ENCODE peak calls at places on chromosomes 2 and 18, in six cellular contexts. X is A549, J is IMR-90, U is kidney, P is endodermal cell, R is Panc1. Q is an unnamed sample.

GRCh38 chr2:20179179-20179754 is 45.7 kb downstream of the SDC1 start:
- DNase-seq in X (no peak), J (no peak), U (no peak), P (no peak), R (no peak), Q (no peak)

GRCh38 chr2:98518106-98518505 is 73.4 kb downstream of the INPP4A start:
- DNase-seq in X (peak; percentile 36), J (no peak), U (no peak), P (peak; percentile 65), R (no peak), Q (peak; percentile 68)

GRCh38 chr18:23701017-23701416 is 11.8 kb downstream of the LAMA3 start:
- DNase-seq in X (no peak), J (no peak), U (no peak), P (no peak), R (no peak), Q (no peak)

GRCh38 chr2:219019436-219019835 is 21.9 kb downstream of the CFAP65 start:
- DNase-seq in X (no peak), J (no peak), U (peak; percentile 57), P (no peak), R (no peak), Q (peak; percentile 30)

GRCh38 chr2:235669269-235669831 is 175.5 kb downstream of the AGAP1 start:
- DNase-seq in X (peak; percentile 82), J (peak; percentile 58), U (peak; percentile 82), P (peak; percentile 95), R (no peak), Q (peak; percentile 84)

GRCh38 chr2:72198532-72199241 is 51.0 kb upstream of the CYP26B1 start:
- DNase-seq in X (peak; percentile 72), J (peak; percentile 57), U (no peak), P (no peak), R (no peak), Q (no peak)

GRCh38 chr2:1613078-1613445 is 131.3 kb downstream of the PXDN start:
- DNase-seq in X (no peak), J (no peak), U (peak; percentile 37), P (no peak), R (no peak), Q (no peak)

GRCh38 chr2:97713296-97714083 is at the start of gene ZAP70:
- DNase-seq in X (no peak), J (no peak), U (peak; percentile 76), P (peak; percentile 57), R (no peak), Q (peak; percentile 56)

GRCh38 chr2:85395912-85396475 is 14.2 kb downstream of the CAPG start:
- DNase-seq in X (no peak), J (no peak), U (no peak), P (no peak), R (no peak), Q (peak; percentile 51)
- H3K27ac ChIP-seq in X (no peak overlapping the region), J (no peak overlapping the region), U (peak overlapping the region; percentile 52), P (no peak overlapping the region), R (no peak overlapping the region), Q (peak overlapping the region; percentile 75)

DNA sequence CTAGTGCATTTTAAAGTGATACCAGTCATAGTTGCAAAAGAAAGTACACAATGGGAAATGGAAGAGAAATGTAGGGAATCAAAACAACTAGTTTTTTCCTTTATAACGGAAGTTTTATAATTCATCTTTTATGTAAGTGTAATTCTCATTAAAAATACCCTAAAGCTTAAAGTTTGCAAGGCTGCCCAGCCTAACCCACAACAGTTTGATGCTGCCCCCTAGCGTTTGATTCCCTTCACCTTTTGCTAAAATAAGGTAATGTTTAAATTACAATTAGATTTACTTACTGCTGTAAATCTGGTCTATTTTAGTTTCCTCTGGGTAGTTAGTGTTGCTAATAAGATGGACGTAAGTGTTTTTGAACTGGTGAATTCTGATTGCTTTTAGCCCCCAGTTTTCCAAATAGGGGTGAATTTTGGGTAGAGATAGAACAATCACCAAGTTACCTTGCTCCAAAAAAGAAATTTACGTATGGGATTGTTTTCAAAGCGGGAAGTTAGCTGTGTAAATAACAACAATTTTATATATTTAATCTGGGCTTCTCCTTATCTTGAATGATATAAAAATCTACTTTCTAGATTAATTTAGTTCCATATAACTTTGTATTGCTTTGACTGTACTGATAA is 3.4 kb downstream of the SLC39A10 start:
- DNase-seq in X (peak; percentile 77), J (peak; percentile 82), U (no peak), P (peak; percentile 89), R (peak; percentile 48), Q (peak; percentile 75)
- H3K4me1 ChIP-seq in X (peaks cover 45% of the 10 kb centered on the region), J (peaks cover 7% of the 10 kb centered on the region), U (peaks cover 3% of the 10 kb centered on the region), P (peaks cover 6% of the 10 kb centered on the region), R (peaks cover 27% of the 10 kb centered on the region), Q (peaks cover 37% of the 10 kb centered on the region)

GRCh38 chr2:223545830-223546229 is 56.3 kb downstream of the SCG2 start:
- DNase-seq in X (no peak), J (peak; percentile 46), U (no peak), P (no peak), R (no peak), Q (no peak)

GRCh38 chr2:223545406-223545805 is 56.8 kb downstream of the SCG2 start:
- DNase-seq in X (no peak), J (no peak), U (no peak), P (no peak), R (no peak), Q (no peak)

GRCh38 chr2:223548194-223548593 is 54.0 kb downstream of the SCG2 start:
- DNase-seq in X (no peak), J (no peak), U (no peak), P (no peak), R (no peak), Q (no peak)

GRCh38 chr2:223554923-223555322 is 47.2 kb downstream of the SCG2 start:
- DNase-seq in X (no peak), J (no peak), U (no peak), P (no peak), R (no peak), Q (no peak)

GRCh38 chr2:223549215-223549614 is 52.9 kb downstream of the SCG2 start:
- DNase-seq in X (peak; percentile 65), J (peak; percentile 95), U (no peak), P (no peak), R (no peak), Q (no peak)
- H3K27ac ChIP-seq in X (peak overlapping the region; percentile 65), J (no peak overlapping the region), U (no peak overlapping the region), P (no peak overlapping the region), R (peak overlapping the region; percentile 82), Q (no peak overlapping the region)

GRCh38 chr2:234373060-234373459 is 123.8 kb downstream of the ARL4C start:
- DNase-seq in X (peak; percentile 39), J (no peak), U (no peak), P (no peak), R (no peak), Q (no peak)
- H3K4me1 ChIP-seq in X (peaks cover 74% of the 10 kb centered on the region), J (peaks cover 3% of the 10 kb centered on the region), U (no peaks in the 10 kb centered on the region), P (no peaks in the 10 kb centered on the region), R (peaks cover 54% of the 10 kb centered on the region), Q (no peaks in the 10 kb centered on the region)

DNA sequence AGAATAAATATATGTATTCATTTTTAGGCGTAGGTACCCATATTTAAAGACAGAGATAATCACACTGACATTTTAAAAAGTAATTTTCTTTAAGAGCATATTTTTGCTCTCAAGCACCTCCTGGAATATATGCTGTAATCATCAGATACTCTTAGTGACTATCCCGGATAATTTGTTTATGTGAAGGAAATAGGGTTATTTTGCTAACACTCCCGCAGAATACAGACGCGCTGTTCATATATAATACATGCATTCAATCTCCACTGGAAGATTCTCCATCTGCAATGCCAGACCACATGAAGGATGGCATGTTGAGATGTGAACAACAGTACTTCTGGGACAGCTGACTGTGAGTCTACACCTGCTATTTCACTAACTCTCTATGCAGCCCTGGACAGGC is 430.7 kb downstream of the TMX3 start:
- DNase-seq in X (no peak), J (no peak), U (no peak), P (no peak), R (no peak), Q (no peak)
- H3K27ac ChIP-seq in X (no peak overlapping the region), J (no peak overlapping the region), U (no peak overlapping the region), P (no peak overlapping the region), R (no peak overlapping the region), Q (no peak overlapping the region)

GRCh38 chr2:42052702-42053481 is 5.1 kb downstream of the PKDCC start:
- DNase-seq in X (no peak), J (peak; percentile 67), U (peak; percentile 93), P (peak; percentile 73), R (no peak), Q (no peak)

GRCh38 chr2:42053482-42053790 is 5.6 kb downstream of the PKDCC start:
- DNase-seq in X (no peak), J (no peak), U (no peak), P (no peak), R (no peak), Q (no peak)

GRCh38 chr2:42054657-42055430 is 7.0 kb downstream of the PKDCC start:
- DNase-seq in X (no peak), J (no peak), U (peak; percentile 63), P (peak; percentile 91), R (no peak), Q (no peak)

GRCh38 chr2:42055573-42056514 is 8.0 kb downstream of the PKDCC start:
- DNase-seq in X (peak; percentile 65), J (no peak), U (peak; percentile 65), P (no peak), R (no peak), Q (peak; percentile 89)

GRCh38 chr2:42053791-42054656 is 6.2 kb downstream of the PKDCC start:
- DNase-seq in X (no peak), J (no peak), U (peak; percentile 87), P (no peak), R (no peak), Q (peak; percentile 93)
- H3K4me1 ChIP-seq in X (peaks cover 89% of the 10 kb centered on the region), J (peaks cover 41% of the 10 kb centered on the region), U (peaks cover 38% of the 10 kb centered on the region), P (peaks cover 9% of the 10 kb centered on the region), R (peaks cover 50% of the 10 kb centered on the region), Q (peaks cover 82% of the 10 kb centered on the region)